ENCODE peak calls at places on chromosomes 5 and 9, in seven cellular contexts. V is BJ, Q is sigmoid colon, L is cardiac muscle cell, J is neural progenitor cell, M is left lung, K is heart right ventricle. R is an unnamed sample. For H3K27me3, the result is how much of the 10 kb centered on the place peaks cover.

GRCh38 chr9:101468116-101468515 is 32.5 kb upstream of the ALDOB start:
- DNase-seq in V (no peak), Q (no peak), M (no peak), L (no peak), J (no peak), K (no peak), R (no peak)

GRCh38 chr5:72673180-72673579 is 143.3 kb upstream of the TNPO1 start:
- DNase-seq in L (no peak), K (no peak), J (no peak), M (no peak), Q (no peak), V (no peak), R (no peak)

GRCh38 chr5:167442922-167443321 is 848.5 kb upstream of the WWC1 start:
- DNase-seq in M (no peak), K (no peak), V (no peak), L (no peak), J (no peak), Q (no peak), R (no peak)

GRCh38 chr9:4980046-4980727 is 4.9 kb upstream of the JAK2 start:
- DNase-seq in L (no peak), K (no peak), M (no peak), J (no peak), Q (no peak), V (no peak), R (no peak)

GRCh38 chr9:122176916-122177315 is 17.2 kb downstream of the MORN5 start:
- DNase-seq in K (no peak), J (no peak), V (no peak), Q (no peak), M (no peak), L (no peak), R (no peak)

GRCh38 chr9:130128251-130128650 is 44.0 kb upstream of the NCS1 start:
- DNase-seq in L (no peak), K (no peak), M (no peak), Q (no peak), J (no peak), V (no peak), R (no peak)

GRCh38 chr5:93578813-93579560 is 2.0 kb downstream of the NR2F1-AS1 start:
- DNase-seq in Q (peak), M (no peak), J (peak), K (peak), V (no peak), L (no peak), R (no peak)

GRCh38 chr5:111223790-111224560 is at the start of gene CAMK4:
- DNase-seq in L (peak), Q (peak), K (peak), V (peak), M (peak), J (peak), R (peak)

GRCh38 chr9:101605547-101605946 is 10.8 kb upstream of the PPP3R2 start:
- DNase-seq in K (no peak), J (no peak), M (no peak), Q (no peak), V (no peak), L (no peak), R (no peak)

GRCh38 chr5:10324519-10325370 is 17.0 kb upstream of the CMBL start:
- DNase-seq in K (no peak), J (no peak), V (no peak), M (no peak), Q (no peak), L (no peak), R (no peak)

GRCh38 chr5:110925398-110925797 is 146.1 kb upstream of the TSLP start:
- DNase-seq in K (no peak), L (no peak), Q (no peak), M (no peak), V (no peak), J (no peak), R (no peak)

GRCh38 chr9:72326643-72327042 is 38.4 kb downstream of the ZFAND5 start:
- DNase-seq in K (no peak), M (no peak), L (no peak), Q (no peak), J (no peak), V (no peak), R (no peak)

GRCh38 chr9:106052735-106053134 is 358.4 kb downstream of the TMEM38B start:
- DNase-seq in M (no peak), K (no peak), L (no peak), V (no peak), Q (no peak), J (no peak), R (no peak)

GRCh38 chr9:87301381-87301780 is 196.3 kb upstream of the DAPK1 start:
- DNase-seq in Q (no peak), K (no peak), V (no peak), J (no peak), M (no peak), L (no peak), R (no peak)

GRCh38 chr9:78566948-78567675 is 270.2 kb downstream of the PSAT1 start:
- DNase-seq in L (no peak), Q (no peak), M (no peak), V (no peak), K (no peak), J (no peak), R (no peak)

GRCh38 chr9:137720571-137721110 is 101.8 kb downstream of the EHMT1 start:
- DNase-seq in J (no peak), V (no peak), K (no peak), L (no peak), M (no peak), Q (no peak), R (no peak)

GRCh38 chr5:167633931-167634341 is 657.5 kb upstream of the WWC1 start:
- DNase-seq in J (no peak), K (no peak), L (no peak), V (peak), M (no peak), Q (no peak), R (no peak)

GRCh38 chr5:95846554-95847260 is 24.2 kb upstream of the GLRX start:
- DNase-seq in J (peak), M (no peak), L (peak), Q (peak), K (no peak), V (no peak), R (peak)

GRCh38 chr5:159877894-159878448 is 38.3 kb upstream of the ADRA1B start:
- DNase-seq in J (no peak), L (no peak), Q (peak), K (peak), V (no peak), M (peak), R (peak)

DNA sequence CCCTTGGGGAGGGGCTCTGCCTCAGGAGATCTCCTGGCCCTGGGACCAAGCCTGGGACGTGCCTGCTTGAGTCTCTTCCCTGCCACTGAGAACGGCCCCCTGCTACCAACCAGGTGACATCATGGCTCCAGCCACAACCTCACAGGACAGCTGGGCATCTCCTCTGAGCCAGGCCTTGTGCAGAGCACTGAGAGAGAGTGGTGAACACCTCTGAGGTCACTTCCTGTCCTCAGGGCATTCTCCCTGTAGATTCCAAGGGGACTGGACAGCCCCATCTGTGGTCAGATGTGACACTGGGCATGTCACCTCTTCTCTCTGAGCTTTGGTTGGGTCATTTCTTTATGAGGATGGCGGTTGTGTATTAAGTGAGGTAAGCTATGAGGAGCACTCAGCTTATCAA is 172.0 kb downstream of the MELK start:
- DNase-seq in J (no peak), M (no peak), L (no peak), K (no peak), V (no peak), Q (no peak), R (no peak)
- H3K27me3 ChIP-seq in J (under half), M (under half), L (under half), K (half or more), V (under half), Q (half or more), R (under half)

GRCh38 chr5:154484393-154484944 is 6.4 kb upstream of the HAND1 start:
- DNase-seq in K (no peak), V (no peak), Q (no peak), M (no peak), L (no peak), J (peak), R (no peak)
- H3K27me3 ChIP-seq in K (half or more), V (half or more), Q (under half), M (half or more), L (half or more), J (half or more), R (half or more)

DNA sequence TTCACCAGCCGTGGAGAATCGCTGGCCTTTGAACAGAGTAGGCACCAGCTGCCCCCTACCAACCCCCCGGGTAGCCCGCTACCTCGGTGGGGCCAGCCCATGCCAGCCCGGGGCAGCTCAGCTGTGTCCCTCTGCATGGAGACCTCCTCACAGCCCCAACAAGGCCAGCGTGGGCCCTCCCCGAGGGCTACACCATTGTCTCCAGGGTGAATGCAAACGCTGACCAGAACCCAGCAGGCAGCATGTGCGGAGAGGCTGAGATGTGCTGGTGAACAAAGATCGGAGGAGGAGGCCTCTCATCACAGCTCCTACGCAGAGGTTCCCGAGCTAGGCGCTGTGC is 51.9 kb downstream of the LMX1B start:
- DNase-seq in V (no peak), Q (no peak), L (no peak), J (peak), K (no peak), M (no peak), R (no peak)
- H3K27me3 ChIP-seq in V (under half), Q (half or more), L (half or more), J (half or more), K (half or more), M (under half), R (under half)

DNA sequence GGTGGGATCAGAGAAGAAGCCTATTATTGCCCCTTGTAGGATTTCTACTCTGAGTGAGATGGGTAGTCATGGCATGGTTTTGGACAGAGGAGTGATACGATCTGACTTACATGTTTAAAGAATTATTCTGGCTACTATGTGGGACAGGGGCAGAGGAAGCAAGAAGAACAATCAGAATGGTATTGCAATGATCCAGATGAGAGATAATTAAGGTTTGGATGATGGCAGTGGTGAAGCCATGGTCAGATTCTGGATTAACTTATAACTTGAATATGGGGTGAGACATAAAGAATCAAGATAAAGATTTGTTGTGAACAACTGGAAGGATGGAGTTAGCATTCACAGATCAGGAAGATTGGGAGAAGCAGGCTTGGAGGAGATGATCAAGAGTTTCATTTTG is 3.4 kb upstream of the HEMGN start:
- DNase-seq in Q (no peak), J (no peak), L (no peak), M (no peak), V (no peak), K (no peak), R (no peak)
- H3K27me3 ChIP-seq in Q (under half), J (half or more), L (half or more), M (under half), V (under half), K (under half), R (under half)

GRCh38 chr5:2201832-2202231 is 319.1 kb upstream of the IRX4 start:
- DNase-seq in J (no peak), Q (no peak), L (no peak), V (no peak), M (no peak), K (no peak), R (no peak)
- H3K27me3 ChIP-seq in J (under half), Q (under half), L (under half), V (under half), M (under half), K (under half), R (under half)

GRCh38 chr5:35979694-35980093 is 11.5 kb downstream of the UGT3A1 start:
- DNase-seq in Q (no peak), J (no peak), L (no peak), K (no peak), V (no peak), M (no peak), R (no peak)

GRCh38 chr5:35971186-35971877 is 19.9 kb downstream of the UGT3A1 start:
- DNase-seq in Q (no peak), L (no peak), K (no peak), M (no peak), J (no peak), V (no peak), R (no peak)

GRCh38 chr5:35971878-35972210 is 19.3 kb downstream of the UGT3A1 start:
- DNase-seq in K (no peak), V (no peak), L (no peak), Q (no peak), J (no peak), M (no peak), R (no peak)

GRCh38 chr5:35974570-35974969 is 16.6 kb downstream of the UGT3A1 start:
- DNase-seq in K (no peak), L (no peak), Q (no peak), J (no peak), M (no peak), V (no peak), R (no peak)
- H3K27me3 ChIP-seq in K (under half), L (under half), Q (under half), J (under half), M (under half), V (under half), R (under half)

DNA sequence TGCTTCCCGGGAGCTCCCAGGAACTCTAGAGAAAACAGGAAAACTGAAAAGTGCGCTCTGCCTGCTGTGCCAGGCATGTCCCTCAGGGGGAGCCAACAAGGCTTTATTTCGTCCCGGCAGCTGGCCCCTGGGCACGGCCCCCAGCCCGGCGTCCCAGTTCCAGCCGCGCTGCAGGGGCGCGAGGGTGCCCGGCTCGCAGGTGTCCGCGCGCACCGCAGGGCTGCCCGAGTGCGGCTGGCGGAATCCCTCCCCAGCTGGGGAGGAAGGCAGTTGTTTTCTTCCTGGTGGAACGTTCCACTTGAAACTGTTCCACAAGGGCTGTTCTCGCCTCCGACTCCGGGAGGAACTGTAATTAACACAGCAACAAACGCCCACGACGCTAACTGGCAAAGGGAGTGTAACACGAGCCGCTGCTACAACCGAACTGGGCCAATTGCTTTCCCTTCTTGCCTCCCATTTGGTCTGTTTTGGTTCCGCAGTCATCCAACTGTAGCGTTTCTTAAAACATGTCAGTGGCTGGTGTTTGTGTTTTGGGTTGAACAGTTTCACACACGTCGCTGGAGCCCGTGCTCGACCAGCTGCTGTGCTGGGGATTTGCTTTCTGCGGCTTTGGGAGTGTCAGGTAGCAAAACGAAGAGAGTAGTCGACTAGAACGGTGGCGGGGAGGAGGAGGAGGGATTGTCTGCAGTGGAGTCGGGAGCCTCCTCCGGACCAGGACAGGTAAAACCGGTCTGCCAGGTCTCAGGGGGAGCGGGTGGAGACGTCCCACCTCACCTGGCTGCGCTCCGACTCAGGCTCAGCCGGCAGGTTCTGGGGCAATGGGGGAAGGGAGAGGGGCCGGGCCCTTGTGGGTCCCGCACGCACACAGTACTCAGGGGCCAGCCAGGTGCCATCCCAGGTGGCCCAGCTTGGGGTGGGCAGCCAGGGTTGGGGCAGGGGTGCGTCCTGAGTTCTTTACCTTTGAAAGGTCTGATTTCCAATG is 131.6 kb upstream of the NIPBL start:
- DNase-seq in Q (peak), K (peak), J (peak), M (peak), V (no peak), L (peak), R (peak)
- H3K27me3 ChIP-seq in Q (under half), K (under half), J (under half), M (under half), V (under half), L (under half), R (under half)